ENCODE peak calls at places on chromosomes 5 and 9, in four cellular contexts. One of them, this sample, is unnamed. For H3K9me3, the result is how much of the 10 kb centered on the place peaks cover.

GRCh38 chr5:151303666-151304065 is at the start of gene SLC36A3:
- DNase-seq in HepG2: no peak
- DNase-seq in stomach: no peak
- DNase-seq in SK-N-SH: no peak
- DNase-seq in this sample: no peak

GRCh38 chr5:67996596-67996995 is 219.0 kb upstream of the PIK3R1 start:
- DNase-seq in HepG2: no peak
- DNase-seq in stomach: no peak
- DNase-seq in SK-N-SH: no peak
- DNase-seq in this sample: no peak

GRCh38 chr9:38108326-38108725 is 39.3 kb upstream of the SHB start:
- DNase-seq in HepG2: no peak
- DNase-seq in stomach: peak
- DNase-seq in SK-N-SH: no peak
- DNase-seq in this sample: no peak

GRCh38 chr9:23117621-23118020 is 671.0 kb downstream of the DMRTA1 start:
- DNase-seq in HepG2: no peak
- DNase-seq in stomach: no peak
- DNase-seq in SK-N-SH: no peak
- DNase-seq in this sample: no peak

GRCh38 chr5:10484774-10485141 is 43.1 kb downstream of the ROPN1L start:
- DNase-seq in HepG2: no peak
- DNase-seq in stomach: no peak
- DNase-seq in SK-N-SH: no peak
- DNase-seq in this sample: no peak

GRCh38 chr5:79346420-79346824 is 110.5 kb downstream of the JMY start:
- DNase-seq in HepG2: no peak
- DNase-seq in stomach: no peak
- DNase-seq in SK-N-SH: no peak
- DNase-seq in this sample: no peak

GRCh38 chr9:136160321-136160938 is 41.8 kb upstream of the TMEM250 start:
- DNase-seq in HepG2: no peak
- DNase-seq in stomach: no peak
- DNase-seq in SK-N-SH: no peak
- DNase-seq in this sample: no peak

GRCh38 chr5:157816682-157817268 is 42.2 kb downstream of the CLINT1 start:
- DNase-seq in HepG2: no peak
- DNase-seq in stomach: no peak
- DNase-seq in SK-N-SH: no peak
- DNase-seq in this sample: no peak

GRCh38 chr5:170805666-170806065 is 22.1 kb downstream of the GABRP start:
- DNase-seq in HepG2: no peak
- DNase-seq in stomach: no peak
- DNase-seq in SK-N-SH: no peak
- DNase-seq in this sample: no peak

GRCh38 chr5:175181331-175181730 is 262.7 kb downstream of the DRD1 start:
- DNase-seq in HepG2: no peak
- DNase-seq in stomach: no peak
- DNase-seq in SK-N-SH: no peak
- DNase-seq in this sample: no peak
- H3K9me3 ChIP-seq in HepG2: under half
- H3K9me3 ChIP-seq in stomach: under half
- H3K9me3 ChIP-seq in SK-N-SH: under half
- H3K9me3 ChIP-seq in this sample: under half

GRCh38 chr9:123058834-123059233 is 25.4 kb downstream of the GPR21 start:
- DNase-seq in HepG2: no peak
- DNase-seq in stomach: no peak
- DNase-seq in SK-N-SH: no peak
- DNase-seq in this sample: no peak
- TF ChIP-seq EP300 in HepG2: no peak
- TF ChIP-seq EP300 in stomach: peak
- TF ChIP-seq EP300 in SK-N-SH: no peak
- TF ChIP-seq EP300 in this sample: peak

DNA sequence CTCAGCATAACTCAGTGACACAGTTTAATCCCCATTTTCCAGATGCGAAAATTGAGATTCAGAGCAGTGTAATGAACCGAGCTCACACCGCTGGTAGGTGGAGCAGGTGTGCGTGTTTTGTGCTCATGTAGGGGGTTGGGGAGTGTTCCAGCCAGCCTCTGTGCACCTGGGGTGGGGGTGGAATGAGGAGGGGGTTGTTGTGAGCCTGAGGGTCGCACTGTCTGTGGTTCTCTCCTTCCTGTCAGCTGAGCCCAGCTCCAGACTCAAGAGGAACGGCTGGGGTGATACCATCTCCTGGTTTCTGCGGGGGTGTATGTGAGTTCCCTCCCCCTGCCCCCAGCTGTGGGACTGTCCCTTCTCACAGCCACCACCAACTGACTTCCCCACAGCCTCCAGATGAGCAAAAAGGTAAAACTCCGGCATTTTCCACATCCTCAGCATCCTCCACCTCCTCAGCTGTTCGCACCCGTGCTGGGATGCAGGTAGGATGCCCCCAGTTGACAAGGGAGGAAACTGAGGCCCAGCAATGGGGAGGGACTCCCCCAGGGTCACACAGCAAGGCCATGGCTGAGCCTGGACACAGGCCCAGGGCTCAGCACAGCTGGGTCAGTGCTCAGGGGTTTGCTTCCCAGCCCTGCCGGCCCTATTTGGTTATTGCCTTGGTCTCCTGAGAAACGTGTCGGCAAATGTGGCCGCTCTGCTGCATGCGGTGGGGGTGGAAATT is 2.1 kb downstream of the SH2D3C start:
- DNase-seq in HepG2: no peak
- DNase-seq in stomach: no peak
- DNase-seq in SK-N-SH: peak
- DNase-seq in this sample: no peak
- H3K27ac ChIP-seq in HepG2: no peak
- H3K27ac ChIP-seq in stomach: no peak
- H3K27ac ChIP-seq in SK-N-SH: no peak
- H3K27ac ChIP-seq in this sample: no peak

GRCh38 chr5:44983006-44983405 is 174.3 kb downstream of the MRPS30 start:
- DNase-seq in HepG2: no peak
- DNase-seq in stomach: no peak
- DNase-seq in SK-N-SH: no peak
- DNase-seq in this sample: no peak
- H3K9me3 ChIP-seq in HepG2: half or more
- H3K9me3 ChIP-seq in stomach: under half
- H3K9me3 ChIP-seq in SK-N-SH: under half
- H3K9me3 ChIP-seq in this sample: under half

DNA sequence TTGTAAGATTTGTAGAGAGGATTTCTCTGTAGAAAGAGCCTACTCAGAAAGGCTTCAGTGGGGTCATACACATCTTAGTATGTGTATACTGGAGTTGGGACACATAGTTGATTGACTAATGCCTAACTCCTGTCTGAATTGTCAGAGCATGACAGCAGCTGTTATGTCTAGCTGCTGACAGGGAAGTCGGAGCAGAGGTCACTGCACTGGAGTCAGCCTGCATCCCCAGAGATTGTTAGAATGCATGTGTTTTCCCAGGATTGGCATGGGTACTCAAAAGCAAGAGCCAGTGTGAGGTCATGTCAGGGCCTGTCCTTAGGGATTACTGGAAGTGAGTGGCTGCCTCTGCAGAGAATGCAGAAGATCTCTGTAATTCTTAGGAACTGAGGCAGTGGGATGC is 82.7 kb downstream of the ITGA1 start:
- DNase-seq in HepG2: peak
- DNase-seq in stomach: no peak
- DNase-seq in SK-N-SH: no peak
- DNase-seq in this sample: no peak
- TF ChIP-seq EP300 in HepG2: no peak
- TF ChIP-seq EP300 in stomach: no peak
- TF ChIP-seq EP300 in SK-N-SH: no peak
- TF ChIP-seq EP300 in this sample: peak

GRCh38 chr9:124498040-124498439 is 9.2 kb downstream of the NR5A1 start:
- DNase-seq in HepG2: no peak
- DNase-seq in stomach: no peak
- DNase-seq in SK-N-SH: no peak
- DNase-seq in this sample: no peak

GRCh38 chr9:124499214-124499613 is 8.0 kb downstream of the NR5A1 start:
- DNase-seq in HepG2: no peak
- DNase-seq in stomach: no peak
- DNase-seq in SK-N-SH: no peak
- DNase-seq in this sample: no peak

GRCh38 chr9:124500028-124500795 is 7.0 kb downstream of the NR5A1 start:
- DNase-seq in HepG2: no peak
- DNase-seq in stomach: no peak
- DNase-seq in SK-N-SH: peak
- DNase-seq in this sample: no peak

GRCh38 chr9:124497441-124497840 is 9.8 kb downstream of the NR5A1 start:
- DNase-seq in HepG2: no peak
- DNase-seq in stomach: no peak
- DNase-seq in SK-N-SH: no peak
- DNase-seq in this sample: no peak

GRCh38 chr9:124498499-124499146 is 8.6 kb downstream of the NR5A1 start:
- DNase-seq in HepG2: no peak
- DNase-seq in stomach: no peak
- DNase-seq in SK-N-SH: no peak
- DNase-seq in this sample: no peak
- H3K27ac ChIP-seq in HepG2: peak
- H3K27ac ChIP-seq in stomach: no peak
- H3K27ac ChIP-seq in SK-N-SH: no peak
- H3K27ac ChIP-seq in this sample: no peak

DNA sequence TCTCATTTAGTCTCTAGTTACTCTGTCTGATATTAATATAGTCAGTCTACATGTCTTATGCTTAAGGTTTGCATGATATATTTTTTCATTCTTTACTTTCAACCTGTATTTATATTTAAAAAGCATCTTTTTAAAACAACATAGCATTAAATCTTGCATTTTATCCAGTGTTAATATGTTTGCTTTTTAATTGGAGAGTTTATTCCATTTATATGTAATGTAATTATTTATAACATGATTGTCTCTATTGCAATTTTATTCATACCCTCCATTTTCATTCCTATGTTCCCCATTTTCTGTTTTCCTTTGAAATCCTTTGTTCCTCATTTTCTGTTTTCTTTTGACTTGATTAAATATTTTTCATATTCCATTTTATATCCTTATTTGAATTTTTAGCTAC is 13.3 kb downstream of the PCDHB15 start:
- DNase-seq in HepG2: no peak
- DNase-seq in stomach: no peak
- DNase-seq in SK-N-SH: no peak
- DNase-seq in this sample: no peak
- H3K9me3 ChIP-seq in HepG2: half or more
- H3K9me3 ChIP-seq in stomach: half or more
- H3K9me3 ChIP-seq in SK-N-SH: under half
- H3K9me3 ChIP-seq in this sample: under half

DNA sequence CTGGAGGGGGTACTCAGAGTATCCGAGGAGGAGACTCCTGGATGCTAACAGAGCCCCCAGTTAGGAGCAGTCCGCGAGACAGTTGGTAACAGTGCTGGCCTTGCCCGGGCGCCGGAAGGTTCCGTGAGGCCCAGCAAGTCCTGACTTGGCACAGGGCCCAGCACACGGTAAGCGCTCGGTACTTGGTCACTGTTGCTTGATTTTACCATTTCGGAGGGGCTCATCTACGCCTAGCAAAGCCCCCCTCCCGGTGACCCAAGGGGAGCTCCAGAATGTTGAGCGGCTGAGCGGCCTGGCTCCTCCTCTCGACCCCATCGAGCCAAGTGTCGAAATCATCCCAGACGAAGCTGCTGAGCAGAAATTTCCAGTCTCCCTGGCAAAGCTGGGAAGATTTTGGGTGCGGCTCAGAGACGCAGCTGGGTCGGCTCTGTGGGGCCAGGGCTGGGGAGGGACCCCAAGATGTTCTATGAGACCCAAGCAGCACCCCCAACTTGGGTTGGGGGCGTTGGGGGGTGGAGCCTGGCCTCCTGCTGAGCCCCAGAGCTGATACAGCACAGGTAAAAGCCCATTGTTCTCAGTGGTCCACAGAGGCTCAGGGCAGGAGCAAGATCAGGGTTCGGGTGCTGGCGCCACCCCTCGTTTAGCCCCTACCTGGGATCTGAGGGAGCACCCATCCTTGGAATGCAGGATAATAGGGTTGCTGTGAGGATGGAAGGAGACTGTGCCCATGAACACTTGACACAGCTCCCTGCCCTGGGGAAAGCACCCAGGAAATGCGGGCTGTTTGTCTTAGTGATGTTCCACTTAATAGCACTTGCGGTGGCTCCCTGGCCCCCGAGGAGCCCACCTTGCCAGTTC is 137.2 kb downstream of the C9orf50 start:
- DNase-seq in HepG2: no peak
- DNase-seq in stomach: peak
- DNase-seq in SK-N-SH: no peak
- DNase-seq in this sample: peak
- TF ChIP-seq EP300 in HepG2: no peak
- TF ChIP-seq EP300 in stomach: no peak
- TF ChIP-seq EP300 in SK-N-SH: no peak
- TF ChIP-seq EP300 in this sample: peak

This sample was measured in tibial nerve.